ENCODE peak calls at places on chromosomes 13 and 19, in five cellular contexts. X is stimulated activated CD4-positive, alpha-beta T cell treated with anti-CD3 and anti-CD28 coated beads, TNF-alpha, amount 100 ng/mL, for 4 hours; W is neural progenitor cell; Y is ACHN; O is GM23248. E is an unnamed sample.

GRCh38 chr13:29465741-29466293 is 129.7 kb downstream of the SLC7A1 start:
- DNase-seq in X (no peak), W (no peak), Y (no peak), O (peak; percentile 65), E (no peak)

GRCh38 chr19:50516859-50517703 is 3.4 kb upstream of the ASPDH start:
- DNase-seq in X (no peak), W (no peak), Y (no peak), O (no peak), E (no peak)

GRCh38 chr19:5440299-5440698 is 14.9 kb upstream of the ZNRF4 start:
- DNase-seq in X (no peak), W (no peak), Y (no peak), O (no peak), E (no peak)

GRCh38 chr19:1133471-1133929 is 29.7 kb downstream of the GPX4 start:
- DNase-seq in X (peak; percentile 59), W (no peak), Y (peak; percentile 27), O (no peak), E (peak; percentile 83)

GRCh38 chr13:100808330-100808729 is 133.7 kb upstream of the TMTC4 start:
- DNase-seq in X (no peak), W (peak; percentile 74), Y (no peak), O (no peak), E (no peak)

GRCh38 chr13:23960566-23961156 is 63.4 kb upstream of the C1QTNF9B start:
- DNase-seq in X (no peak), W (peak; percentile 57), Y (peak; percentile 46), O (peak; percentile 73), E (peak; percentile 21)

GRCh38 chr19:21474671-21475181 is 30.7 kb upstream of the ZNF429 start:
- DNase-seq in X (peak; percentile 57), W (peak; percentile 82), Y (no peak), O (peak; percentile 72), E (peak; percentile 99)

GRCh38 chr13:109938255-109938936 is 152.0 kb upstream of the IRS2 start:
- DNase-seq in X (no peak), W (no peak), Y (peak; percentile 13), O (peak; percentile 91), E (no peak)

GRCh38 chr13:89755729-89756492 is 1591.6 kb upstream of the MIR17HG start:
- DNase-seq in X (no peak), W (no peak), Y (no peak), O (no peak), E (no peak)

GRCh38 chr19:53531457-53531856 is 6.5 kb upstream of the ZNF331 start:
- DNase-seq in X (no peak), W (no peak), Y (no peak), O (no peak), E (no peak)

E was measured in ELF-1.